ENCODE peak calls at places on chromosomes 12 and 14, in five cellular contexts. C, Q, V, X and U are unnamed samples.

GRCh38 chr14:91509878-91510170 is 286 bp downstream of the PPP4R3A start:
- DNase-seq in C (no peak), Q (peak; percentile 10), X (no peak), V (peak; percentile 78), U (no peak)

GRCh38 chr14:60164717-60165546 is at the start of gene DHRS7:
- DNase-seq in V (peak; percentile 92), C (peak; percentile 99), Q (peak; percentile 67), X (peak; percentile 68), U (peak; percentile 95)

GRCh38 chr12:130288201-130288600 is 49.5 kb upstream of the PIWIL1 start:
- DNase-seq in C (no peak), X (no peak), V (no peak), Q (no peak), U (no peak)

GRCh38 chr14:59187802-59188460 is 536 bp upstream of the DAAM1 start:
- DNase-seq in Q (peak; percentile 25), V (peak; percentile 77), C (peak; percentile 48), X (no peak), U (no peak)

GRCh38 chr12:110869035-110869434 is 22.2 kb downstream of the CCDC63 start:
- DNase-seq in C (no peak), V (no peak), X (no peak), Q (no peak), U (no peak)

GRCh38 chr14:77037338-77037782 is 8.9 kb upstream of the IRF2BPL start:
- DNase-seq in V (no peak), Q (no peak), X (no peak), C (no peak), U (peak; percentile 12)

GRCh38 chr12:110718222-110718908 is 24.3 kb downstream of the PPP1CC start:
- DNase-seq in X (no peak), V (no peak), Q (no peak), C (no peak), U (no peak)

GRCh38 chr12:124961055-124961454 is 27.9 kb downstream of the DHX37 start:
- DNase-seq in V (no peak), X (no peak), C (no peak), Q (no peak), U (no peak)

GRCh38 chr12:26179829-26180228 is 15.5 kb upstream of the SSPN start:
- DNase-seq in V (no peak), C (no peak), X (no peak), Q (no peak), U (no peak)

GRCh38 chr12:111488271-111488670 is 82.5 kb downstream of the SH2B3 start:
- DNase-seq in X (no peak), V (no peak), C (no peak), Q (no peak), U (no peak)

GRCh38 chr14:95527392-95528002 is 7.4 kb upstream of the GLRX5 start:
- DNase-seq in Q (peak; percentile 34), C (peak; percentile 58), X (peak; percentile 69), V (peak; percentile 40), U (no peak)

GRCh38 chr14:53840444-53840843 is 116.2 kb downstream of the BMP4 start:
- DNase-seq in Q (no peak), X (peak; percentile 62), C (peak; percentile 96), V (no peak), U (no peak)

GRCh38 chr12:65779091-65779642 is 45.1 kb upstream of the HMGA2 start:
- DNase-seq in Q (no peak), V (peak; percentile 27), X (peak; percentile 53), C (peak; percentile 84), U (no peak)

GRCh38 chr14:24259282-24260025 is 3.5 kb downstream of the TGM1 start:
- DNase-seq in V (no peak), X (peak; percentile 53), Q (no peak), C (peak; percentile 56), U (peak; percentile 88)

GRCh38 chr12:124413915-124414314 is 119.0 kb downstream of the RFLNA start:
- DNase-seq in V (no peak), X (no peak), C (no peak), Q (no peak), U (no peak)

GRCh38 chr12:108190529-108190928 is 61.4 kb downstream of the WSCD2 start:
- DNase-seq in V (no peak), X (no peak), Q (no peak), C (no peak), U (no peak)

GRCh38 chr14:97120204-97121120 is 323.3 kb downstream of the VRK1 start:
- DNase-seq in V (no peak), X (no peak), C (peak; percentile 30), Q (no peak), U (no peak)

GRCh38 chr14:39488600-39488999 is 56.4 kb upstream of the FBXO33 start:
- DNase-seq in C (no peak), V (peak; percentile 94), X (no peak), Q (no peak), U (no peak)

GRCh38 chr12:21527451-21528180 is 1.5 kb downstream of the SPX start:
- DNase-seq in Q (peak; percentile 67), C (peak; percentile 48), V (peak; percentile 86), X (peak; percentile 35), U (peak; percentile 85)

GRCh38 chr12:107679346-107679745 is 6.3 kb upstream of the PWP1 start:
- DNase-seq in X (no peak), V (no peak), C (no peak), Q (peak; percentile 77), U (no peak)

GRCh38 chr14:71905860-71906259 is 26.4 kb upstream of the RGS6 start:
- DNase-seq in Q (no peak), C (no peak), X (no peak), V (no peak), U (no peak)

GRCh38 chr12:120504587-120504986 is 8.7 kb downstream of the DYNLL1 start:
- DNase-seq in V (no peak), Q (no peak), C (no peak), X (no peak), U (no peak)

GRCh38 chr12:50220357-50221061 is 53.3 kb upstream of the CERS5 start:
- DNase-seq in V (peak; percentile 24), Q (peak; percentile 34), X (peak; percentile 68), C (peak; percentile 78), U (no peak)

GRCh38 chr14:52268191-52269061 is 928 bp downstream of the PTGDR start:
- DNase-seq in X (peak; percentile 22), Q (no peak), C (no peak), V (peak; percentile 66), U (peak; percentile 69)

GRCh38 chr12:63941879-63942278 is 97.4 kb downstream of the SRGAP1 start:
- DNase-seq in C (no peak), V (no peak), X (no peak), Q (no peak), U (no peak)

GRCh38 chr12:30378307-30378706 is 317.4 kb downstream of the IPO8 start:
- DNase-seq in Q (no peak), V (no peak), X (no peak), C (no peak), U (no peak)

GRCh38 chr12:25771062-25771461 is 187.4 kb upstream of the RASSF8 start:
- DNase-seq in V (no peak), C (peak; percentile 17), Q (no peak), X (peak; percentile 67), U (no peak)

GRCh38 chr14:38721822-38722431 is 381.1 kb downstream of the SEC23A start:
- DNase-seq in Q (peak; percentile 27), C (peak; percentile 81), V (peak; percentile 67), X (peak; percentile 4), U (no peak)

GRCh38 chr14:90061849-90062794 is at the start of gene KCNK13:
- DNase-seq in X (no peak), C (peak; percentile 25), Q (no peak), V (peak; percentile 67), U (no peak)

DNA sequence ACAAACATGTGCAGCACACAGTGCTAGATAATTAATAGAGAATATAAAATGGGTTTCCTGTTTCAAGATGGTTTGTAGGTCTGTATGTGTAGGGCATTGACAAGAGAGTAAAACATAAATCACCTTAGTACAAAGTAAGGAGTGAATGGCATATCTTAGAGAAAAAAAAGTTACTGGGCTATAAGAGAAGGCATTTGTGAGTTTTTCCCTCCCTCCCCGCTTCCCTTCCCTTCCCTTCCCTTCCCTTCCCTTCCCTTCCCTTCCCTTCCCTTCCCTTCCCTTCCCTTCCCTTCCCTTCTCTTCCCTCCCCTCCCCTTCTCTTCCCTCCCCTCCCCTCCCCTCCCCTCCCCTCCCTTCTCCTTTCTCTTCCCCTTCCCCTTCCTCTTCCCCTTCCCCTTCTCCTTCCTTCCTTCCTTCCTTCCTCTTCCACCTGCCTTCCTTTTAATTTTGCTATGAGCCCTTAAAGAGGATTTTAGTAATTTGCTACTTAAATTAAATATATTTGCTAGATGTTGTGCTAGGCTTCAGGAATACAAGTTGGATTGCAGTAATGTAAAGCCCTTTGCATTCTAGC is 57.1 kb downstream of the LRRK2 start:
- DNase-seq in Q (no peak), V (no peak), X (no peak), C (no peak), U (no peak)
- H3K9ac ChIP-seq in Q (no peak overlapping the region), V (no peak overlapping the region), X (no peak overlapping the region), C (no peak overlapping the region), U (no peak overlapping the region)

GRCh38 chr14:48615618-48616017 is 940.2 kb upstream of the MDGA2 start:
- DNase-seq in C (no peak), V (no peak), Q (no peak), X (no peak), U (no peak)

GRCh38 chr14:48614003-48614402 is 938.6 kb upstream of the MDGA2 start:
- DNase-seq in V (no peak), C (no peak), X (peak; percentile 3), Q (no peak), U (no peak)

GRCh38 chr14:48616941-48617340 is 941.5 kb upstream of the MDGA2 start:
- DNase-seq in V (peak; percentile 23), X (no peak), C (no peak), Q (no peak), U (no peak)
- H3K4me3 ChIP-seq in V (no peak overlapping the region), X (no peak overlapping the region), C (no peak overlapping the region), Q (no peak overlapping the region), U (no peak overlapping the region)

GRCh38 chr14:73474952-73475351 is 15.8 kb upstream of the RIOX1 start:
- DNase-seq in V (no peak), Q (no peak), X (no peak), C (no peak), U (no peak)

GRCh38 chr14:73471582-73472181 is 13.3 kb upstream of the NUMB start:
- DNase-seq in C (no peak), Q (no peak), X (no peak), V (no peak), U (no peak)

GRCh38 chr14:73468808-73469386 is 10.6 kb upstream of the NUMB start:
- DNase-seq in X (no peak), Q (no peak), V (no peak), C (no peak), U (no peak)

GRCh38 chr14:73476451-73476905 is 14.3 kb upstream of the RIOX1 start:
- DNase-seq in X (no peak), V (no peak), Q (no peak), C (no peak), U (no peak)

GRCh38 chr14:73472182-73473114 is 14.1 kb upstream of the NUMB start:
- DNase-seq in V (peak; percentile 71), C (peak; percentile 87), Q (peak; percentile 51), X (peak; percentile 61), U (no peak)
- H3K9ac ChIP-seq in V (no peak overlapping the region), C (no peak overlapping the region), Q (no peak overlapping the region), X (no peak overlapping the region), U (no peak overlapping the region)

DNA sequence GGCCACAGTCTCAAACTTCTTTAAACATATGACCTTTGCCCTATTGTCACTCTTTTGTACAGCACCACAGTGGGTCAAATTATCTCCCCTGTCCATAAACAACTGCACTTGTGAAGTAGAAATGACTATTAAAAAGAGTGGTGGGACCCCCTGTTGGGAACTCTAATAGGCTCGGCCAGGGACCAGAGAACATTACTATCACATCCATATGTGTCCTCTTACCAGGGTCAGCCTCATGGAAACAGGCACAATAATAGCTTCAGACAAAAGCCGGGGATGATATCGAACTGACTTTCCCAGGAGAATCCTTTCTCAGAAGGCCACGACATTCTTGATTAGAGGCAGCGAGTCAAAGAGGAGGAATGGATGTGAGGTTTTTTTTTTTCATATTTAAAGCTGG is 96.6 kb downstream of the NKX2-1 start:
- DNase-seq in Q (no peak), V (peak; percentile 56), X (no peak), C (no peak), U (no peak)
- H3K4me3 ChIP-seq in Q (no peak overlapping the region), V (no peak overlapping the region), X (no peak overlapping the region), C (no peak overlapping the region), U (no peak overlapping the region)